ENCODE peak calls at places on chromosomes 4 and X, in five cellular contexts. G, R, P, F and I are unnamed samples.

GRCh38 chrX:3697701-3698279 is 15.7 kb downstream of the PRKX start:
- DNase-seq in F (peak), G (no peak), P (peak), R (no peak), I (no peak)

GRCh38 chrX:149495573-149496071 is 9.5 kb downstream of the IDS start:
- DNase-seq in G (no peak), P (peak), R (peak), F (no peak), I (no peak)

GRCh38 chrX:15929231-15929630 is 74.6 kb upstream of the AP1S2 start:
- DNase-seq in R (no peak), P (no peak), F (no peak), G (no peak), I (no peak)

GRCh38 chrX:103417933-103418332 is 41.6 kb downstream of the BEX3 start:
- DNase-seq in P (no peak), R (no peak), G (no peak), F (no peak), I (no peak)

GRCh38 chrX:39361736-39362135 is 560.5 kb downstream of the MID1IP1 start:
- DNase-seq in G (no peak), P (no peak), R (no peak), F (no peak), I (no peak)

GRCh38 chrX:45762699-45763647 is 562.3 kb upstream of the DIPK2B start:
- DNase-seq in F (no peak), G (no peak), P (no peak), R (no peak), I (no peak)

GRCh38 chr4:150176559-150176958 is 98.3 kb downstream of the DCLK2 start:
- DNase-seq in G (no peak), F (no peak), P (no peak), R (no peak), I (no peak)

GRCh38 chr4:82947498-82947897 is 47.0 kb downstream of the THAP9 start:
- DNase-seq in F (no peak), R (no peak), P (no peak), G (no peak), I (no peak)

GRCh38 chrX:136880003-136880451 is 498 bp downstream of the RBMX start:
- DNase-seq in F (peak), R (peak), G (no peak), P (peak), I (peak)

GRCh38 chrX:112834976-112835375 is 5.7 kb downstream of the AMOT start:
- DNase-seq in P (no peak), F (no peak), G (no peak), R (no peak), I (no peak)

GRCh38 chr4:109703664-109704351 is 563 bp upstream of the CASP6 start:
- DNase-seq in F (no peak), G (no peak), P (no peak), R (no peak), I (no peak)

GRCh38 chrX:145524931-145525330 is 277.6 kb downstream of the SPANXN1 start:
- DNase-seq in R (no peak), F (no peak), G (no peak), P (no peak), I (no peak)

GRCh38 chr4:4361883-4362282 is 25.0 kb upstream of the NSG1 start:
- DNase-seq in F (no peak), R (no peak), P (no peak), G (no peak), I (no peak)

GRCh38 chr4:137156054-137156453 is 376.2 kb downstream of the PCDH18 start:
- DNase-seq in R (no peak), F (no peak), G (no peak), P (no peak), I (no peak)

GRCh38 chr4:111773858-111774257 is 371.4 kb upstream of the FAM241A start:
- DNase-seq in F (no peak), G (no peak), R (peak), P (no peak), I (no peak)

GRCh38 chr4:173252024-173252935 is 81.9 kb downstream of the HMGB2 start:
- DNase-seq in G (peak), R (peak), P (peak), F (peak), I (no peak)

GRCh38 chrX:81414630-81415029 is 212.7 kb downstream of the SH3BGRL start:
- DNase-seq in F (no peak), R (no peak), P (no peak), G (no peak), I (no peak)

DNA sequence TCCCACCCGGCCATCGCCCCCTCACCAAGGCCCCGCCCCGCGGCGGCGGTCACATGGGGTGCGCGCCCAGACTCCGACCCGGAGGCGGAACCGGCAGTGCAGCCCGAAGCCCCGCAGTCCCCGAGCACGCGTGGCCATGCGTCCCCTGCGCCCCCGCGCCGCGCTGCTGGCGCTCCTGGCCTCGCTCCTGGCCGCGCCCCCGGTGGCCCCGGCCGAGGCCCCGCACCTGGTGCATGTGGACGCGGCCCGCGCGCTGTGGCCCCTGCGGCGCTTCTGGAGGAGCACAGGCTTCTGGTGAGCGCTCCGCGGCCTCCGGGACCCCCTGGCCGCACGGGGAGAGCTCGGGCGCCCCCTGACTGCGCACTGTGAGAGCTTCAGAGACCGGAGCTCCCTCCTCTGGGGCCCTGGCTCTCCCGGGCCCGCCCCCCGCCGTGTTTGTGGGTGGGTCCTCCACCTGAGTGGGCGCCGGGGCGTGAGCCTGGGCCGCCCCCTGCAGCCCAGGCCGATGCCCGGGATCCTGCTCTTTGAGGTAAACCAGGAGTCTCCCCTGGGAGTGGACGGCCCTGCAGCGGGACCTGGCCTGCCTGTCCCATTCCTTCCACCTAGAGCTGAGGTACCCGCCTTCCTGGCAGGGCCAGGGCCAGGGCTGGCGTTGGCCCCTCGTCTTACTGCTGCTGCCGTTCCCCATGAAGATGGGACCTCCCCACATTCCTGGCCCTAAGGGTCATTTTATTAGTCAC is at the start of gene IDUA:
- DNase-seq in P (peak), R (peak), G (peak), F (peak), I (peak)
- TF ChIP-seq POLR2A in P (no peak), R (no peak), G (peak), F (no peak), I (no peak)

DNA sequence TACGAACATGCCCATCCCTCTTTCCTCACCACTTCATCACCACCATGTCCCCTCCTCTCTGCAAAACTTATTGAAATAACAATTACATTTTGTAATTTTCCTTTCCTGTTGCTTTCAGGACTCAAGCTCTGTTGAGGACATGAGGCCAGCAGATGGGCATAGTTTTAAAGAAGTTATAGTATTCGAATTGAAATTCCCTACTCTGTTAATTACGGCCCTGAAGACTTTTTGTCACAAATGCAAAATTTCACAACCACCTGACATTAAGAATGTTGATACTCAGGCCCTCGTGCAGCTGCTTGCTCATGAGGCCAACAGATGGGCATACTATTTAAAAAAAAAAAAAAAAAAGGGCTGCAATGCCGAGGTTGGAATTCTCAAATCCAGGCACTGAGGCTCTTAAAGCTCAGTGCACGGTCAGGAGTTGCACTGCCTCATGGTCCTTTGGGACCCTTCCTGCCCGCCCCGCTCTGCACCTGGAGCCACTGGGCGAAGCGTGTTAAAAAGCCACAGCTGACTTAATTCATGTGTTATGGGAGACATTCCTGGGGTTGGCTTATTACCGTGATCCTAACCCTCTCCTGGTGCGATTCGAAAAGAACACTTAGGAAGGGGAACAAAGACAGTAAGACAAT is 34.2 kb upstream of the FAT1 start:
- DNase-seq in P (no peak), F (no peak), R (no peak), G (no peak), I (no peak)
- H3K4me3 ChIP-seq in P (no peak), F (no peak), R (no peak), G (peak), I (no peak)

GRCh38 chrX:153722704-153723350 is 1.4 kb downstream of the BCAP31 start:
- DNase-seq in G (no peak), P (peak), F (no peak), R (no peak), I (peak)

GRCh38 chrX:153725832-153726285 is 1.2 kb downstream of the ABCD1 start:
- DNase-seq in F (peak), R (no peak), P (no peak), G (no peak), I (no peak)

GRCh38 chrX:153725039-153725831 is 579 bp downstream of the ABCD1 start:
- DNase-seq in P (peak), G (no peak), F (peak), R (no peak), I (peak)

GRCh38 chrX:153724252-153725038 is at the start of the genes ABCD1 and BCAP31:
- DNase-seq in F (peak), R (peak), G (peak), P (peak), I (peak)

DNA sequence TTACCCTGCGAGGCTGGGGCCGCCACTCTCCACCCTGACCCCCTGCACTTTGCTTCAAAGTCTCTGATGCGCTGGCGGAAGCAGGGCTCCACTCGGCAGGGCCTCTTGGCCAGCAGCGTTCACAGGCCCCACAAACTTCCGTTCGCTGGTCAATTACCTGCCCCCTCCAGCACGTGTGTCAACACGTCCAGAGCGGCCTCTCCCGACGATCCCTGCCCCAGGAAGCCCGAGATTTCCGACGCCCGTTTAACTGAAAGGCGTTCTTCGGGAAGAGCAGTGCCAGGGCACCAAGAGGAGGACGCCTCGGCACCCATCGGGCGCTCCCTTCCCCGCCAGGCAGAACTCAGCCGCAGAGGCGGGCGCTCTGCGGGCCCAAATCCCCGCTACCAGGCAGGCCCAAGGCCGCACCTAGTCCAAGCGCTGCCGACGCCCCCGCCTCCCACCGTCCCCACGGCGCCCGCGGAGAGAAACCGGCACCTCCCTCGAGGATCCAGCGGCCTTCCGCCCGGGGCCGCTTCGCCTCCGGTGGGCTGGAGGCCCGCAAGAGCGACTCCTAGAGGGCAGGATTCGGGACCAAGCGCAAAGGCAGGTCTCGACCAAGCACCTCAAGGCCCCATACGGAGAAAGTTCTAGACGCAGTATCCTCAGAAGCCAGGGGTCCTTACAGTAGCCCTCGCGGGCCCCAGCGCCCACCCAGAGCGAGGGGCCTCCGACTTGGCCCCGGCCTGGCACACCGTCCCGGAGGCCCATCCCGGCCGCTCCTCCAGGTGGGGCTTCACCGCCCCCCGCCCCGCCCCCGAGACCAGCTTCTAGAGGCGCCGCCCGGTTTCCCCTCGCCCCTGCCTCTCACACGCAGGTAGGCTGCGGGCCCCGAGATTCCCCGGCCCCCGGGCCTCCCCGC is 586 bp downstream of the BCAP31 start:
- DNase-seq in R (peak), F (peak), P (peak), G (peak), I (peak)
- TF ChIP-seq POLR2A in R (peak), F (no peak), P (no peak), G (no peak), I (no peak)

GRCh38 chrX:2497961-2498780 is 2.6 kb downstream of the DHRSX start:
- DNase-seq in F (no peak), P (peak), R (peak), G (no peak), I (peak)
- H3K4me3 ChIP-seq in F (peak), P (no peak), R (no peak), G (peak), I (no peak)